ENCODE peak calls at places on chromosome 19, in nine cellular contexts. One of them, this sample, is unnamed.

GRCh38 chr19:39811064-39811463 is 22.9 kb downstream of the DYRK1B start:
- DNase-seq in stimulated activated CD8-positive, alpha-beta memory T cell treated with anti-CD3 and anti-CD28 coated beads, Interleukin-15, amount 100 ng/mL, for 4 hours: no peak
- DNase-seq in activated B cell treated with CpG ODN at 0.5 μM for 24 hours: no peak
- DNase-seq in cardiac fibroblast: no peak
- DNase-seq in aorta: no peak
- DNase-seq in stomach: no peak
- DNase-seq in NCI-H1105: no peak
- DNase-seq in thoracic aorta: no peak
- DNase-seq in amniotic epithelial cell: no peak
- DNase-seq in this sample: no peak

GRCh38 chr19:10817291-10818038 is 18.5 kb downstream of the TMED1 start:
- DNase-seq in stimulated activated CD8-positive, alpha-beta memory T cell treated with anti-CD3 and anti-CD28 coated beads, Interleukin-15, amount 100 ng/mL, for 4 hours: no peak
- DNase-seq in activated B cell treated with CpG ODN at 0.5 μM for 24 hours: no peak
- DNase-seq in cardiac fibroblast: peak; percentile 96
- DNase-seq in aorta: peak; percentile 93
- DNase-seq in stomach: peak; percentile 33
- DNase-seq in NCI-H1105: no peak
- DNase-seq in thoracic aorta: peak; percentile 73
- DNase-seq in amniotic epithelial cell: peak; percentile 43
- DNase-seq in this sample: peak; percentile 76

GRCh38 chr19:40193587-40193849 is 2.3 kb downstream of the MAP3K10 start:
- DNase-seq in stimulated activated CD8-positive, alpha-beta memory T cell treated with anti-CD3 and anti-CD28 coated beads, Interleukin-15, amount 100 ng/mL, for 4 hours: no peak
- DNase-seq in activated B cell treated with CpG ODN at 0.5 μM for 24 hours: no peak
- DNase-seq in cardiac fibroblast: peak; percentile 18
- DNase-seq in aorta: no peak
- DNase-seq in stomach: no peak
- DNase-seq in NCI-H1105: no peak
- DNase-seq in thoracic aorta: no peak
- DNase-seq in amniotic epithelial cell: no peak
- DNase-seq in this sample: no peak

GRCh38 chr19:57887195-57887941 is 1.5 kb downstream of the ZNF814 start:
- DNase-seq in stimulated activated CD8-positive, alpha-beta memory T cell treated with anti-CD3 and anti-CD28 coated beads, Interleukin-15, amount 100 ng/mL, for 4 hours: no peak
- DNase-seq in activated B cell treated with CpG ODN at 0.5 μM for 24 hours: no peak
- DNase-seq in cardiac fibroblast: peak; percentile 50
- DNase-seq in aorta: no peak
- DNase-seq in stomach: no peak
- DNase-seq in NCI-H1105: peak; percentile 14
- DNase-seq in thoracic aorta: no peak
- DNase-seq in amniotic epithelial cell: peak; percentile 88
- DNase-seq in this sample: no peak

GRCh38 chr19:12867120-12868099 is 13.8 kb downstream of the DNASE2 start:
- DNase-seq in stimulated activated CD8-positive, alpha-beta memory T cell treated with anti-CD3 and anti-CD28 coated beads, Interleukin-15, amount 100 ng/mL, for 4 hours: peak; percentile 39
- DNase-seq in activated B cell treated with CpG ODN at 0.5 μM for 24 hours: peak; percentile 74
- DNase-seq in cardiac fibroblast: peak; percentile 68
- DNase-seq in aorta: peak; percentile 87
- DNase-seq in stomach: peak; percentile 73
- DNase-seq in NCI-H1105: peak; percentile 88
- DNase-seq in thoracic aorta: no peak
- DNase-seq in amniotic epithelial cell: peak; percentile 39
- DNase-seq in this sample: no peak

GRCh38 chr19:41785653-41786052 is 10.7 kb upstream of the CEACAM3 start:
- DNase-seq in stimulated activated CD8-positive, alpha-beta memory T cell treated with anti-CD3 and anti-CD28 coated beads, Interleukin-15, amount 100 ng/mL, for 4 hours: peak; percentile 41
- DNase-seq in activated B cell treated with CpG ODN at 0.5 μM for 24 hours: peak; percentile 36
- DNase-seq in cardiac fibroblast: peak; percentile 77
- DNase-seq in aorta: no peak
- DNase-seq in stomach: peak; percentile 73
- DNase-seq in NCI-H1105: peak; percentile 80
- DNase-seq in thoracic aorta: no peak
- DNase-seq in amniotic epithelial cell: peak; percentile 66
- DNase-seq in this sample: no peak

GRCh38 chr19:2033115-2033824 is 17.8 kb upstream of the BTBD2 start:
- DNase-seq in stimulated activated CD8-positive, alpha-beta memory T cell treated with anti-CD3 and anti-CD28 coated beads, Interleukin-15, amount 100 ng/mL, for 4 hours: no peak
- DNase-seq in activated B cell treated with CpG ODN at 0.5 μM for 24 hours: no peak
- DNase-seq in cardiac fibroblast: no peak
- DNase-seq in aorta: no peak
- DNase-seq in stomach: no peak
- DNase-seq in NCI-H1105: no peak
- DNase-seq in thoracic aorta: no peak
- DNase-seq in amniotic epithelial cell: no peak
- DNase-seq in this sample: no peak

GRCh38 chr19:8515317-8515716 is 1.4 kb upstream of the ZNF414 start:
- DNase-seq in stimulated activated CD8-positive, alpha-beta memory T cell treated with anti-CD3 and anti-CD28 coated beads, Interleukin-15, amount 100 ng/mL, for 4 hours: no peak
- DNase-seq in activated B cell treated with CpG ODN at 0.5 μM for 24 hours: no peak
- DNase-seq in cardiac fibroblast: no peak
- DNase-seq in aorta: no peak
- DNase-seq in stomach: no peak
- DNase-seq in NCI-H1105: no peak
- DNase-seq in thoracic aorta: no peak
- DNase-seq in amniotic epithelial cell: peak; percentile 24
- DNase-seq in this sample: peak; percentile 72

GRCh38 chr19:30034321-30034720 is 92.3 kb downstream of the URI1 start:
- DNase-seq in stimulated activated CD8-positive, alpha-beta memory T cell treated with anti-CD3 and anti-CD28 coated beads, Interleukin-15, amount 100 ng/mL, for 4 hours: no peak
- DNase-seq in activated B cell treated with CpG ODN at 0.5 μM for 24 hours: no peak
- DNase-seq in cardiac fibroblast: no peak
- DNase-seq in aorta: no peak
- DNase-seq in stomach: no peak
- DNase-seq in NCI-H1105: no peak
- DNase-seq in thoracic aorta: no peak
- DNase-seq in amniotic epithelial cell: no peak
- DNase-seq in this sample: no peak

GRCh38 chr19:18939922-18940775 is 868 bp downstream of the HOMER3 start:
- DNase-seq in stimulated activated CD8-positive, alpha-beta memory T cell treated with anti-CD3 and anti-CD28 coated beads, Interleukin-15, amount 100 ng/mL, for 4 hours: no peak
- DNase-seq in activated B cell treated with CpG ODN at 0.5 μM for 24 hours: no peak
- DNase-seq in cardiac fibroblast: peak; percentile 46
- DNase-seq in aorta: peak; percentile 89
- DNase-seq in stomach: peak; percentile 37
- DNase-seq in NCI-H1105: no peak
- DNase-seq in thoracic aorta: no peak
- DNase-seq in amniotic epithelial cell: peak; percentile 34
- DNase-seq in this sample: no peak

GRCh38 chr19:7505682-7506384 is 10.1 kb upstream of the ZNF358 start:
- DNase-seq in stimulated activated CD8-positive, alpha-beta memory T cell treated with anti-CD3 and anti-CD28 coated beads, Interleukin-15, amount 100 ng/mL, for 4 hours: no peak
- DNase-seq in activated B cell treated with CpG ODN at 0.5 μM for 24 hours: no peak
- DNase-seq in cardiac fibroblast: no peak
- DNase-seq in aorta: no peak
- DNase-seq in stomach: no peak
- DNase-seq in NCI-H1105: no peak
- DNase-seq in thoracic aorta: no peak
- DNase-seq in amniotic epithelial cell: peak; percentile 42
- DNase-seq in this sample: no peak

GRCh38 chr19:6018786-6019185 is 40.8 kb upstream of the RANBP3 start:
- DNase-seq in stimulated activated CD8-positive, alpha-beta memory T cell treated with anti-CD3 and anti-CD28 coated beads, Interleukin-15, amount 100 ng/mL, for 4 hours: no peak
- DNase-seq in activated B cell treated with CpG ODN at 0.5 μM for 24 hours: no peak
- DNase-seq in cardiac fibroblast: no peak
- DNase-seq in aorta: peak; percentile 57
- DNase-seq in stomach: no peak
- DNase-seq in NCI-H1105: no peak
- DNase-seq in thoracic aorta: no peak
- DNase-seq in amniotic epithelial cell: no peak
- DNase-seq in this sample: no peak

GRCh38 chr19:6100284-6100915 is 9.9 kb downstream of the RFX2 start:
- DNase-seq in stimulated activated CD8-positive, alpha-beta memory T cell treated with anti-CD3 and anti-CD28 coated beads, Interleukin-15, amount 100 ng/mL, for 4 hours: no peak
- DNase-seq in activated B cell treated with CpG ODN at 0.5 μM for 24 hours: peak; percentile 37
- DNase-seq in cardiac fibroblast: no peak
- DNase-seq in aorta: no peak
- DNase-seq in stomach: no peak
- DNase-seq in NCI-H1105: no peak
- DNase-seq in thoracic aorta: no peak
- DNase-seq in amniotic epithelial cell: no peak
- DNase-seq in this sample: peak; percentile 78

GRCh38 chr19:43594710-43595604 is 977 bp downstream of the IRGQ start:
- DNase-seq in stimulated activated CD8-positive, alpha-beta memory T cell treated with anti-CD3 and anti-CD28 coated beads, Interleukin-15, amount 100 ng/mL, for 4 hours: peak; percentile 39
- DNase-seq in activated B cell treated with CpG ODN at 0.5 μM for 24 hours: peak; percentile 57
- DNase-seq in cardiac fibroblast: peak; percentile 77
- DNase-seq in aorta: peak; percentile 82
- DNase-seq in stomach: peak; percentile 56
- DNase-seq in NCI-H1105: peak; percentile 37
- DNase-seq in thoracic aorta: no peak
- DNase-seq in amniotic epithelial cell: peak; percentile 64
- DNase-seq in this sample: peak; percentile 78

GRCh38 chr19:6417713-6418561 is 6.7 kb downstream of the KHSRP start:
- DNase-seq in stimulated activated CD8-positive, alpha-beta memory T cell treated with anti-CD3 and anti-CD28 coated beads, Interleukin-15, amount 100 ng/mL, for 4 hours: no peak
- DNase-seq in activated B cell treated with CpG ODN at 0.5 μM for 24 hours: no peak
- DNase-seq in cardiac fibroblast: peak; percentile 46
- DNase-seq in aorta: no peak
- DNase-seq in stomach: no peak
- DNase-seq in NCI-H1105: no peak
- DNase-seq in thoracic aorta: no peak
- DNase-seq in amniotic epithelial cell: peak; percentile 43
- DNase-seq in this sample: peak; percentile 65

GRCh38 chr19:4759388-4760284 is 31.9 kb upstream of the FEM1A start:
- DNase-seq in stimulated activated CD8-positive, alpha-beta memory T cell treated with anti-CD3 and anti-CD28 coated beads, Interleukin-15, amount 100 ng/mL, for 4 hours: peak; percentile 24
- DNase-seq in activated B cell treated with CpG ODN at 0.5 μM for 24 hours: peak; percentile 67
- DNase-seq in cardiac fibroblast: peak; percentile 93
- DNase-seq in aorta: peak; percentile 94
- DNase-seq in stomach: peak; percentile 92
- DNase-seq in NCI-H1105: peak; percentile 97
- DNase-seq in thoracic aorta: peak; percentile 16
- DNase-seq in amniotic epithelial cell: peak; percentile 84
- DNase-seq in this sample: peak; percentile 96

GRCh38 chr19:47495478-47496372 is 11.7 kb upstream of the KPTN start:
- DNase-seq in stimulated activated CD8-positive, alpha-beta memory T cell treated with anti-CD3 and anti-CD28 coated beads, Interleukin-15, amount 100 ng/mL, for 4 hours: no peak
- DNase-seq in activated B cell treated with CpG ODN at 0.5 μM for 24 hours: no peak
- DNase-seq in cardiac fibroblast: no peak
- DNase-seq in aorta: no peak
- DNase-seq in stomach: no peak
- DNase-seq in NCI-H1105: peak; percentile 46
- DNase-seq in thoracic aorta: no peak
- DNase-seq in amniotic epithelial cell: no peak
- DNase-seq in this sample: no peak

This sample was measured in Right ventricle myocardium inferior.